ENCODE peak calls at places on chromosomes 7 and 10, in five cellular contexts. U is CD8-positive, alpha-beta T cell; E is heart right ventricle; H is HCT116; P is MM.1S. Z is an unnamed sample. For H3K36me3, the result is how much of the 10 kb centered on the place peaks cover.

GRCh38 chr7:351681-352480 is 61.9 kb downstream of the FOXL3 start:
- DNase-seq in E (peak), U (peak), P (no peak), H (no peak), Z (no peak)

GRCh38 chr10:71981024-71981867 is 17.1 kb downstream of the CHST3 start:
- DNase-seq in P (no peak), U (no peak), E (no peak), H (no peak), Z (no peak)

GRCh38 chr10:49074836-49075235 is 40.5 kb downstream of the VSTM4 start:
- DNase-seq in H (no peak), P (no peak), U (no peak), E (no peak), Z (no peak)

GRCh38 chr7:136045181-136045580 is 68.0 kb upstream of the MTPN start:
- DNase-seq in H (no peak), P (no peak), U (no peak), E (no peak), Z (no peak)

GRCh38 chr7:108592633-108593277 is 23.1 kb downstream of the DNAJB9 start:
- DNase-seq in E (no peak), P (no peak), U (no peak), H (no peak), Z (no peak)

GRCh38 chr10:33320288-33320687 is 14.2 kb downstream of the NRP1 start:
- DNase-seq in U (no peak), P (no peak), E (no peak), H (no peak), Z (no peak)

GRCh38 chr7:138097064-138097741 is 20.9 kb downstream of the AKR1D1 start:
- DNase-seq in P (peak), E (no peak), H (peak), U (no peak), Z (no peak)

GRCh38 chr7:22718200-22718711 is 8.7 kb upstream of the IL6 start:
- DNase-seq in E (no peak), U (no peak), P (no peak), H (no peak), Z (no peak)

GRCh38 chr10:34811968-34812514 is 3.1 kb downstream of the PARD3 start:
- DNase-seq in E (no peak), P (no peak), U (no peak), H (no peak), Z (no peak)

GRCh38 chr10:122126763-122127659 is 138.0 kb downstream of the TACC2 start:
- DNase-seq in E (no peak), P (no peak), U (no peak), H (peak), Z (no peak)

GRCh38 chr10:90674927-90675326 is 182.9 kb downstream of the HTR7 start:
- DNase-seq in U (no peak), H (no peak), E (no peak), P (no peak), Z (no peak)

GRCh38 chr10:124694467-124695195 is 49.5 kb downstream of the FAM53B start:
- DNase-seq in H (no peak), U (no peak), E (peak), P (no peak), Z (no peak)

GRCh38 chr10:124695259-124695658 is 48.9 kb downstream of the FAM53B start:
- DNase-seq in E (no peak), H (no peak), P (no peak), U (no peak), Z (no peak)

GRCh38 chr10:124691448-124692435 is 52.4 kb downstream of the FAM53B start:
- DNase-seq in P (no peak), E (peak), U (no peak), H (no peak), Z (no peak)

GRCh38 chr10:124693801-124694416 is 50.3 kb downstream of the FAM53B start:
- DNase-seq in P (peak), U (no peak), E (peak), H (no peak), Z (no peak)

GRCh38 chr10:124693396-124693795 is 50.8 kb downstream of the FAM53B start:
- DNase-seq in P (no peak), U (no peak), H (no peak), E (peak), Z (no peak)
- H3K27ac ChIP-seq in P (peak), U (no peak), H (no peak), E (peak), Z (peak)

GRCh38 chr10:116127296-116127695 is 145.7 kb downstream of the GFRA1 start:
- DNase-seq in E (no peak), H (no peak), U (no peak), P (no peak), Z (no peak)

GRCh38 chr10:116132716-116133420 is 140.1 kb downstream of the GFRA1 start:
- DNase-seq in E (no peak), P (no peak), H (no peak), U (no peak), Z (no peak)

GRCh38 chr10:116126239-116126638 is 146.8 kb downstream of the GFRA1 start:
- DNase-seq in U (no peak), P (no peak), E (no peak), H (no peak), Z (no peak)

GRCh38 chr10:116133641-116134040 is 139.4 kb downstream of the GFRA1 start:
- DNase-seq in H (no peak), E (no peak), U (no peak), P (no peak), Z (no peak)

GRCh38 chr10:116130006-116130405 is 143.0 kb downstream of the GFRA1 start:
- DNase-seq in E (no peak), P (no peak), H (no peak), U (no peak), Z (no peak)
- H3K36me3 ChIP-seq in E (under half), P (under half), H (under half), U (under half), Z (under half)

GRCh38 chr10:126538439-126539140 is 131.9 kb downstream of the C10orf90 start:
- DNase-seq in U (no peak), E (no peak), H (no peak), P (no peak), Z (no peak)
- H3K27ac ChIP-seq in U (no peak), E (no peak), H (no peak), P (no peak), Z (no peak)

GRCh38 chr10:119136084-119136483 is 29.4 kb downstream of the SFXN4 start:
- DNase-seq in U (no peak), E (no peak), P (no peak), H (no peak), Z (no peak)

GRCh38 chr10:119132521-119133345 is 28.8 kb downstream of the DENND10 start:
- DNase-seq in U (no peak), P (no peak), H (no peak), E (no peak), Z (no peak)

GRCh38 chr10:119135517-119135890 is 30.0 kb downstream of the SFXN4 start:
- DNase-seq in E (no peak), H (no peak), U (no peak), P (no peak), Z (no peak)

GRCh38 chr10:119129721-119130120 is 25.8 kb downstream of the DENND10 start:
- DNase-seq in E (no peak), P (no peak), U (no peak), H (no peak), Z (no peak)

GRCh38 chr10:119131512-119132240 is 27.8 kb downstream of the DENND10 start:
- DNase-seq in U (peak), P (peak), E (no peak), H (no peak), Z (no peak)
- H3K36me3 ChIP-seq in U (under half), P (under half), E (under half), H (under half), Z (under half)

Z was measured in right atrium auricular region.